ENCODE peak calls at places on chromosomes 11 and 22, in five cellular contexts. T, W, H, E and L are unnamed samples.

GRCh38 chr22:40236131-40236665 is 58.5 kb downstream of the TNRC6B start:
- DNase-seq in H (no peak), T (no peak), E (no peak), W (no peak), L (no peak)

GRCh38 chr11:69242583-69242940 is 51.4 kb upstream of the MYEOV start:
- DNase-seq in T (no peak), W (no peak), E (no peak), H (no peak), L (no peak)

GRCh38 chr22:40044870-40045834 is 50.4 kb downstream of the FAM83F start:
- DNase-seq in E (peak), H (peak), W (peak), T (peak), L (peak)

GRCh38 chr11:72789493-72790131 is 4.2 kb downstream of the STARD10 start:
- DNase-seq in E (peak), H (no peak), W (peak), T (peak), L (peak)

GRCh38 chr11:61967924-61968757 is 707 bp upstream of the FTH1 start:
- DNase-seq in E (no peak), W (no peak), T (no peak), H (peak), L (peak)

GRCh38 chr11:102267602-102268001 is 49.7 kb upstream of the BIRC3 start:
- DNase-seq in H (no peak), W (peak), T (peak), E (peak), L (peak)

GRCh38 chr11:127805771-127806170 is 781.6 kb downstream of the ETS1 start:
- DNase-seq in T (no peak), H (no peak), E (no peak), W (no peak), L (no peak)

GRCh38 chr11:15148181-15148580 is 33.5 kb downstream of the INSC start:
- DNase-seq in W (peak), T (peak), H (no peak), E (no peak), L (peak)

GRCh38 chr11:3824714-3825472 is 15.9 kb downstream of the RHOG start:
- DNase-seq in H (peak), W (no peak), T (no peak), E (peak), L (peak)

GRCh38 chr11:43736502-43737193 is 56.1 kb downstream of the HSD17B12 start:
- DNase-seq in T (peak), H (no peak), E (peak), W (peak), L (peak)

GRCh38 chr11:56886465-56886864 is 102.2 kb upstream of the OR5AK2 start:
- DNase-seq in T (no peak), H (no peak), E (no peak), W (no peak), L (no peak)

GRCh38 chr11:94680426-94680825 is 87.7 kb upstream of the AMOTL1 start:
- DNase-seq in W (no peak), E (no peak), T (no peak), H (no peak), L (no peak)

GRCh38 chr11:14932447-14932846 is 39.7 kb downstream of the CALCA start:
- DNase-seq in T (no peak), H (no peak), E (no peak), W (no peak), L (no peak)

GRCh38 chr11:75068993-75069392 is 27.7 kb downstream of the OR2AT4 start:
- DNase-seq in T (no peak), H (no peak), W (no peak), E (no peak), L (no peak)

GRCh38 chr11:78213526-78214330 is 25.0 kb downstream of the USP35 start:
- DNase-seq in T (no peak), H (no peak), E (no peak), W (no peak), L (no peak)

GRCh38 chr11:86018249-86018648 is 50.6 kb downstream of the PICALM start:
- DNase-seq in E (no peak), W (no peak), T (no peak), H (no peak), L (no peak)

GRCh38 chr22:31943976-31944699 is at the start of gene YWHAH:
- DNase-seq in W (peak), H (peak), T (peak), E (peak), L (peak)

GRCh38 chr22:46576556-46577351 is 39.3 kb upstream of the CELSR1 start:
- DNase-seq in T (no peak), E (peak), H (peak), W (peak), L (peak)

GRCh38 chr11:127247261-127247660 is 246.7 kb upstream of the KIRREL3 start:
- DNase-seq in T (no peak), H (peak), W (no peak), E (no peak), L (no peak)

GRCh38 chr22:48098243-48098935 is 1335.9 kb downstream of the TBC1D22A start:
- DNase-seq in T (no peak), H (peak), W (no peak), E (no peak), L (no peak)

GRCh38 chr11:120883404-120884135 is 140.3 kb upstream of the TBCEL start:
- DNase-seq in T (peak), H (no peak), E (peak), W (peak), L (peak)

GRCh38 chr22:45952553-45952952 is 24.4 kb downstream of the WNT7B start:
- DNase-seq in T (no peak), H (no peak), E (no peak), W (no peak), L (no peak)

GRCh38 chr11:133606122-133606521 is 73.8 kb upstream of the OPCML start:
- DNase-seq in W (no peak), T (no peak), H (no peak), E (no peak), L (no peak)

GRCh38 chr11:17794981-17795380 is 60.4 kb downstream of the KCNC1 start:
- DNase-seq in W (no peak), T (no peak), H (no peak), E (no peak), L (no peak)

GRCh38 chr11:9893474-9893873 is 229.6 kb downstream of the SWAP70 start:
- DNase-seq in W (peak), T (no peak), E (no peak), H (peak), L (no peak)

GRCh38 chr22:47376901-47377520 is 614.6 kb downstream of the TBC1D22A start:
- DNase-seq in E (no peak), T (no peak), W (no peak), H (no peak), L (no peak)

GRCh38 chr11:104668797-104669463 is 229.3 kb downstream of the CASP12 start:
- DNase-seq in W (peak), E (peak), H (no peak), T (peak), L (peak)

GRCh38 chr11:92380882-92381281 is 156.3 kb downstream of the FAT3 start:
- DNase-seq in T (peak), H (no peak), E (no peak), W (peak), L (peak)

DNA sequence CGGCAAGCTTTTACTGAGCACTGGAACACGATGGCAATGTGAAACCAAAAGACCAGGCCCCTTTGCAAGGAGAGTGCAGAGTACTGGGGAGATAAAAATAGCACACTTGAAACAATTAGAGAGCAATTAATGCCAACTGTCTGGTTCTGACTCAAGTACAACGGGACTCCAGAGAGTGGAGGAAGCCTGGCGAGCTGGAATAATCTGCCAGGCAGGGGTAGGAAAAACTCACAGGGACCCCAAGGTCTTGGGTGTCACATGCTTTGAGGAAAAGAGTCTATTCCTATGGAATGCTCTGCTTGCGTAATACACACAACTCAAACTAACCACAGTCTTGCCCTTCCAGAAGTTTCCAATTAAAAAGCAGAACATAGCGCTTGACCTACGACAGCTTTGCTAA is 113.0 kb upstream of the CLMP start:
- DNase-seq in H (no peak), E (peak), W (peak), T (peak), L (peak)
- H2AFZ ChIP-seq in H (peak), E (no peak), W (no peak), T (no peak), L (peak)

DNA sequence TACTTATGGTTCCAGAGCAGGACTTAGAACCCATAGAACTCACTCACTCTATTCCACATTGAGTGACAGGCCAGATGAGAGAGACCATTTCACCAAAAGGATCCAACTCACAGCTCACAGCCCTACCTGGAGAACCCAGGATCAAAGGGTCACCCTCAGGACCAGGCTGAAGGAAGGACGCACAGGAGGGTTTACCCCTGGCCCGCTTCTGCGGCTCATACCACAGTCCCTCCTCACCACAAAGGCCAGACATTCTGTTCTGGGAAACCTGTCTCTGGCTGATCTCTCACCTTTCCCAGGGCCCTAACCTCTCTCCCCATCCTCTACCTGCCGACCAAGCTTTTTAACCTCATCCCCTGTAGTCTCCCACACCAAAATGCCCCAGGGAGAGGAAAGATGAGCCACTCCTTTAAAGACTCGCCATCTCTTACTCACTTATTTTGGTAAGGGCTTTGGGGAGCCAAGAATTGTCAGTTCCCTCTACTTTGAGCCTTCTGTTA is 4.7 kb downstream of the FOSL1 start:
- DNase-seq in W (no peak), E (no peak), H (no peak), T (no peak), L (peak)
- H2AFZ ChIP-seq in W (no peak), E (no peak), H (no peak), T (no peak), L (no peak)

GRCh38 chr11:5593146-5593545 is 3.3 kb upstream of the TRIM6 start:
- DNase-seq in W (peak), E (no peak), H (no peak), T (peak), L (no peak)
- H2AFZ ChIP-seq in W (no peak), E (no peak), H (no peak), T (no peak), L (peak)

GRCh38 chr11:327581-327923 is 6.9 kb upstream of the IFITM3 start:
- DNase-seq in E (no peak), W (no peak), T (no peak), H (no peak), L (no peak)
- H2AFZ ChIP-seq in E (no peak), W (peak), T (peak), H (peak), L (peak)

GRCh38 chr11:129862123-129862522 is 33.3 kb downstream of the NFRKB start:
- DNase-seq in W (no peak), H (no peak), T (no peak), E (peak), L (no peak)
- H2AFZ ChIP-seq in W (no peak), H (no peak), T (no peak), E (no peak), L (no peak)

GRCh38 chr11:125410091-125410490 is 86.0 kb downstream of the FEZ1 start:
- DNase-seq in W (no peak), E (peak), H (no peak), T (no peak), L (peak)

GRCh38 chr11:125404811-125405481 is 91.1 kb downstream of the FEZ1 start:
- DNase-seq in W (peak), H (peak), E (peak), T (no peak), L (peak)

GRCh38 chr11:125412177-125412496 is 83.9 kb downstream of the FEZ1 start:
- DNase-seq in W (no peak), H (no peak), E (no peak), T (no peak), L (no peak)

GRCh38 chr11:125407046-125407445 is 89.0 kb downstream of the FEZ1 start:
- DNase-seq in W (no peak), E (no peak), T (no peak), H (no peak), L (peak)

GRCh38 chr11:125408281-125408680 is 87.8 kb downstream of the FEZ1 start:
- DNase-seq in T (no peak), W (no peak), E (no peak), H (no peak), L (no peak)
- H2AFZ ChIP-seq in T (no peak), W (no peak), E (no peak), H (no peak), L (no peak)